ENCODE peak calls at places on chromosomes 6 and 20, in seven cellular contexts. One of them, this sample, is unnamed.

GRCh38 chr6:108622601-108623335 is 62.1 kb downstream of the FOXO3 start:
- DNase-seq in IMR-90: peak; percentile 98
- DNase-seq in heart left ventricle: no peak
- DNase-seq in spleen: no peak
- DNase-seq in NB4: peak; percentile 90
- DNase-seq in stomach: no peak
- DNase-seq in HCT116: no peak
- DNase-seq in this sample: peak; percentile 19

GRCh38 chr6:168711666-168712300 is 270.8 kb downstream of the SMOC2 start:
- DNase-seq in heart left ventricle: no peak
- DNase-seq in IMR-90: no peak
- DNase-seq in HCT116: no peak
- DNase-seq in spleen: no peak
- DNase-seq in NB4: no peak
- DNase-seq in stomach: no peak
- DNase-seq in this sample: no peak

GRCh38 chr6:42417641-42418112 is 34.0 kb downstream of the TRERF1 start:
- DNase-seq in IMR-90: no peak
- DNase-seq in spleen: peak; percentile 66
- DNase-seq in NB4: peak; percentile 56
- DNase-seq in HCT116: no peak
- DNase-seq in stomach: no peak
- DNase-seq in heart left ventricle: no peak
- DNase-seq in this sample: no peak

GRCh38 chr6:36964349-36964748 is 9.8 kb downstream of the PI16 start:
- DNase-seq in heart left ventricle: no peak
- DNase-seq in stomach: no peak
- DNase-seq in IMR-90: no peak
- DNase-seq in spleen: peak; percentile 65
- DNase-seq in HCT116: no peak
- DNase-seq in NB4: no peak
- DNase-seq in this sample: no peak

GRCh38 chr6:111674882-111675281 is 69.2 kb upstream of the TRAF3IP2 start:
- DNase-seq in heart left ventricle: no peak
- DNase-seq in HCT116: no peak
- DNase-seq in spleen: no peak
- DNase-seq in IMR-90: no peak
- DNase-seq in NB4: no peak
- DNase-seq in stomach: no peak
- DNase-seq in this sample: no peak

GRCh38 chr6:41488392-41489129 is 57.6 kb upstream of the FOXP4 start:
- DNase-seq in heart left ventricle: no peak
- DNase-seq in stomach: no peak
- DNase-seq in IMR-90: peak; percentile 92
- DNase-seq in NB4: no peak
- DNase-seq in spleen: peak; percentile 64
- DNase-seq in HCT116: no peak
- DNase-seq in this sample: peak; percentile 92

GRCh38 chr20:20505554-20505953 is 137.7 kb downstream of the INSM1 start:
- DNase-seq in HCT116: no peak
- DNase-seq in NB4: peak; percentile 34
- DNase-seq in heart left ventricle: no peak
- DNase-seq in spleen: no peak
- DNase-seq in IMR-90: no peak
- DNase-seq in stomach: no peak
- DNase-seq in this sample: no peak

GRCh38 chr6:50007821-50008220 is 14.0 kb downstream of the DEFB110 start:
- DNase-seq in IMR-90: peak; percentile 57
- DNase-seq in HCT116: no peak
- DNase-seq in spleen: no peak
- DNase-seq in stomach: no peak
- DNase-seq in NB4: peak; percentile 8
- DNase-seq in heart left ventricle: no peak
- DNase-seq in this sample: peak; percentile 1

GRCh38 chr6:51893356-51893755 is 194.1 kb downstream of the PKHD1 start:
- DNase-seq in NB4: no peak
- DNase-seq in IMR-90: no peak
- DNase-seq in heart left ventricle: no peak
- DNase-seq in spleen: no peak
- DNase-seq in HCT116: no peak
- DNase-seq in stomach: no peak
- DNase-seq in this sample: no peak

GRCh38 chr6:165478581-165478980 is 169.2 kb upstream of the C6orf118 start:
- DNase-seq in IMR-90: no peak
- DNase-seq in HCT116: no peak
- DNase-seq in heart left ventricle: no peak
- DNase-seq in stomach: no peak
- DNase-seq in NB4: no peak
- DNase-seq in spleen: no peak
- DNase-seq in this sample: no peak

GRCh38 chr6:157461000-157461915 is 80.3 kb downstream of the ZDHHC14 start:
- DNase-seq in heart left ventricle: no peak
- DNase-seq in spleen: no peak
- DNase-seq in NB4: no peak
- DNase-seq in HCT116: no peak
- DNase-seq in IMR-90: peak; percentile 85
- DNase-seq in stomach: no peak
- DNase-seq in this sample: no peak

GRCh38 chr20:21099653-21100589 is 6.2 kb downstream of the LINC00237 start:
- DNase-seq in NB4: peak; percentile 91
- DNase-seq in IMR-90: peak; percentile 4
- DNase-seq in HCT116: no peak
- DNase-seq in spleen: peak; percentile 90
- DNase-seq in stomach: peak; percentile 55
- DNase-seq in heart left ventricle: peak; percentile 72
- DNase-seq in this sample: no peak

GRCh38 chr6:149062653-149063348 is 254.7 kb upstream of the TAB2 start:
- DNase-seq in spleen: no peak
- DNase-seq in NB4: no peak
- DNase-seq in stomach: no peak
- DNase-seq in IMR-90: no peak
- DNase-seq in HCT116: no peak
- DNase-seq in heart left ventricle: no peak
- DNase-seq in this sample: no peak

GRCh38 chr6:149059557-149059956 is 258.0 kb upstream of the TAB2 start:
- DNase-seq in HCT116: no peak
- DNase-seq in stomach: no peak
- DNase-seq in spleen: no peak
- DNase-seq in NB4: no peak
- DNase-seq in IMR-90: peak; percentile 23
- DNase-seq in heart left ventricle: no peak
- DNase-seq in this sample: no peak

GRCh38 chr6:149060300-149060984 is 257.1 kb upstream of the TAB2 start:
- DNase-seq in HCT116: no peak
- DNase-seq in heart left ventricle: peak; percentile 70
- DNase-seq in IMR-90: peak; percentile 43
- DNase-seq in stomach: no peak
- DNase-seq in spleen: peak; percentile 88
- DNase-seq in NB4: peak; percentile 64
- DNase-seq in this sample: no peak

GRCh38 chr6:149061933-149062332 is 255.6 kb upstream of the TAB2 start:
- DNase-seq in stomach: no peak
- DNase-seq in IMR-90: no peak
- DNase-seq in NB4: no peak
- DNase-seq in spleen: no peak
- DNase-seq in heart left ventricle: no peak
- DNase-seq in HCT116: no peak
- DNase-seq in this sample: no peak

DNA sequence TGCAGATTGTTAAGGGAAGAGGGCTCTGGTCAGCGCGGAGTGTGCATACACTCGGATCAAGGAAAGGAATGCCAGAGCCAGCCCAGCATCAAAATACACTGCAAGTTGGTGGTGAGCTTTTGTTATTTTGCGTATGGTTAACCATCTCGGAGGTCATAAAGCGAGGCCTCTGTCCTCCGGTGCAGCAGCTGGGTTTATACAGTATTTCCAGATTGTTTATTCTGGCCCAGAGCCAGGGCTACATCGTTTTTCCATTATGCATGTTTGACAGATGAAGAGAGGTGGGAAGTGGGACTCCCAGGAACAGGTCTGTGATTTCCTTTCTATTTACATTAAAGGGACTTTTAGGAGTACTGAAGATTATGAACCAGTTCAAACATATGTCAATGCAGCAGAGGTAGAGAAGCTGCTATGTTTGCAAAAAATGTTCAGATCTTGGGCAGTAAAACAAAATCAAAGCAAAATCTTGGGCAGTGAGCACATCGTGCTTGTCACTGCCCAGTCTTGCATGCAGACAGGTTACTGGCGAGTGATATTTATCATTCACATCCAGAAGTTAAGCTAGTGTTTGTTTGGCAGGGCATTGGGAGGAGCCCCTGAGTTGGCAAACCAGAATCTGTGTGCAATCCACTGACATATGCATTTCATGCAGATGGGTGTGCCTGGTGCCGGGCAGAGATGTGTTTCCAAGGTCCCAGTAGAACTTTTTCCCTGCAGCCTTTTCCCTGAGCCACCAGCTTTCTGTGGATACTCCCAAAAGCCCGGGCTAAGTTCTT is 256.3 kb upstream of the TAB2 start:
- DNase-seq in NB4: no peak
- DNase-seq in HCT116: no peak
- DNase-seq in IMR-90: peak; percentile 70
- DNase-seq in heart left ventricle: no peak
- DNase-seq in stomach: peak; percentile 50
- DNase-seq in spleen: no peak
- DNase-seq in this sample: no peak
- TF ChIP-seq POLR2A in NB4: no peak
- TF ChIP-seq POLR2A in HCT116: no peak
- TF ChIP-seq POLR2A in IMR-90: no peak
- TF ChIP-seq POLR2A in heart left ventricle: no peak
- TF ChIP-seq POLR2A in stomach: no peak
- TF ChIP-seq POLR2A in spleen: no peak
- TF ChIP-seq POLR2A in this sample: no peak

GRCh38 chr6:21230536-21230935 is 363.0 kb upstream of the SOX4 start:
- DNase-seq in heart left ventricle: no peak
- DNase-seq in stomach: no peak
- DNase-seq in IMR-90: no peak
- DNase-seq in NB4: no peak
- DNase-seq in HCT116: no peak
- DNase-seq in spleen: no peak
- DNase-seq in this sample: no peak
- TF ChIP-seq POLR2A in heart left ventricle: no peak
- TF ChIP-seq POLR2A in stomach: no peak
- TF ChIP-seq POLR2A in IMR-90: no peak
- TF ChIP-seq POLR2A in NB4: no peak
- TF ChIP-seq POLR2A in HCT116: no peak
- TF ChIP-seq POLR2A in spleen: no peak
- TF ChIP-seq POLR2A in this sample: no peak

DNA sequence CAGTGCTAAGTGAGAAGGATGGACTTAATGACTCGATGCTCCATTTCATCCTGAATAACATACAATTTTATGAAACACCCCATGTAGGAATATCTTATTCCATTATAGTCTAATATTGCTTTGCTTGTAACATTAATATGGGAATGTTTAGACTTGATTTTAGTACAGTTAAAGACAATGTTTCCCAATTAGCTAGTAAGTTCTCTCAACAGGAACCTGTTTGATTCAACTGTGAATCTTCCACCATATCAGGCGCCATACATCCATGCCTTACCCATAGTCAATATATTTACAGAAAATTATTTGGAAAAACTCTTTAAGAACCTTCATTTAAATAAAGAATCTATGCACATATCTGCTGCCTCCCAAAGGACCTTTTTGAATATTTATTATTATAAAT is 3.3 kb downstream of the NDRG3 start:
- DNase-seq in stomach: no peak
- DNase-seq in IMR-90: no peak
- DNase-seq in NB4: no peak
- DNase-seq in spleen: no peak
- DNase-seq in HCT116: no peak
- DNase-seq in heart left ventricle: no peak
- DNase-seq in this sample: no peak
- TF ChIP-seq POLR2A in stomach: no peak
- TF ChIP-seq POLR2A in IMR-90: no peak
- TF ChIP-seq POLR2A in NB4: no peak
- TF ChIP-seq POLR2A in spleen: no peak
- TF ChIP-seq POLR2A in HCT116: no peak
- TF ChIP-seq POLR2A in heart left ventricle: no peak
- TF ChIP-seq POLR2A in this sample: no peak

GRCh38 chr6:33419580-33420492 is at the start of gene SYNGAP1:
- DNase-seq in stomach: no peak
- DNase-seq in NB4: no peak
- DNase-seq in heart left ventricle: no peak
- DNase-seq in spleen: peak; percentile 81
- DNase-seq in HCT116: no peak
- DNase-seq in IMR-90: peak; percentile 64
- DNase-seq in this sample: no peak
- TF ChIP-seq POLR2A in stomach: no peak
- TF ChIP-seq POLR2A in NB4: no peak
- TF ChIP-seq POLR2A in heart left ventricle: peak; percentile 19
- TF ChIP-seq POLR2A in spleen: no peak
- TF ChIP-seq POLR2A in HCT116: no peak
- TF ChIP-seq POLR2A in IMR-90: no peak
- TF ChIP-seq POLR2A in this sample: no peak

DNA sequence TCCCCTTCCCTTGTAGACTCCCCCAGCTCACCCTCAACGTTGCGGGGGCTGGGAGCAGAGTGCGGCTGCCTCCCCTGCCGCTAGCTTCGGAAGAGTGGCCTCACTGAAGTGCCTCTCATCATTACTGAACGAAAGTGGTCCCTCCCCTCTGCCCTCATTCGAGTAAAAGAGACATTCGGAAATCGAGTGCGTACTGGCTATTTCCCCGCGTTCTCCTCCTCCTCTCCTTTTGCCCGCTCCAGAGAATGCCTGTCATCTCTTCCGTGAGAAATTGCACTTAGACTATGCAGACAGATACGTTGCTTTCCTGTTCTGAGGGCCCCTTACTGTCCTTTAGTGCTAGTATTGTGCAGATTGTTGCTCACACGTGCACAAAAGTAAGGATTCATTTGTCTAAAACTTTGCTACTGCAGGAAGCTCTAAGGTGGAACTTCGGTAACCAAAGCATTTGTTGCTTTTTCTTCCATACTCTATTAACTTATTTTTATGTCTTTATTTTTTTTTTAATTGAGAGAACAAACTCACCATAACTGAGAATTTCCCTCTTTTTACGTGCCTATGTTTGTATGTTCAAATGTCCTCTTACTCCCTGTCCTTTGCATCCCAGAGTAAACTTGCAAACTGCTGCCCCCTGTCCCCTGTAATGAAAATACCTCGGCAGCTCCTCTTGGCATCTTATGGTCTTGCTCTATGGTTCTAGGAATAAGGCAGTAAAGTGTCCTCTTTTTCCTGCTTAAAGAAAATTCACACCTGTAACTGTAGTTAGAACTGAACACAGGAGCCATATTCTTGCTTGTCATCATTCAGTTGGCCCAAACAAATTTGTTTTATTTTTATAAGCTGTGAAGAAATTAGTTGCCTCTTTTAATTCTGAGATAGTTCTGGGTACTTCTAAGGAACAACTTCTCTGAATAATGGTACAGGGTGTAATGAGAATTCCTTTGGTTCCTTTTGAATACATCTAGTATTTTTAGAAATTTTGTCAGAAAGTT is 1.1 kb downstream of the MAP3K4 start:
- DNase-seq in stomach: peak; percentile 35
- DNase-seq in spleen: no peak
- DNase-seq in heart left ventricle: no peak
- DNase-seq in NB4: peak; percentile 87
- DNase-seq in HCT116: peak; percentile 42
- DNase-seq in IMR-90: peak; percentile 70
- DNase-seq in this sample: peak; percentile 9
- TF ChIP-seq POLR2A in stomach: no peak
- TF ChIP-seq POLR2A in spleen: no peak
- TF ChIP-seq POLR2A in heart left ventricle: no peak
- TF ChIP-seq POLR2A in NB4: peak; percentile 13
- TF ChIP-seq POLR2A in HCT116: no peak
- TF ChIP-seq POLR2A in IMR-90: peak; percentile 80
- TF ChIP-seq POLR2A in this sample: peak; percentile 59

GRCh38 chr20:25219365-25219764 is 23.9 kb downstream of the ENTPD6 start:
- DNase-seq in NB4: no peak
- DNase-seq in heart left ventricle: peak; percentile 39
- DNase-seq in stomach: no peak
- DNase-seq in HCT116: no peak
- DNase-seq in spleen: no peak
- DNase-seq in IMR-90: no peak
- DNase-seq in this sample: no peak
- TF ChIP-seq POLR2A in NB4: no peak
- TF ChIP-seq POLR2A in heart left ventricle: no peak
- TF ChIP-seq POLR2A in stomach: no peak
- TF ChIP-seq POLR2A in HCT116: no peak
- TF ChIP-seq POLR2A in spleen: no peak
- TF ChIP-seq POLR2A in IMR-90: no peak
- TF ChIP-seq POLR2A in this sample: no peak

This sample was measured in H54.